ENCODE peak calls at places on chromosomes 4 and X, in four cellular contexts. L, M, H and W are unnamed samples.

GRCh38 chr4:153084939-153085630 is 119.2 kb upstream of the TRIM2 start:
- DNase-seq in H (peak; percentile 67), M (peak; percentile 82), L (peak; percentile 63), W (no peak)

GRCh38 chr4:42985971-42986370 is 93.5 kb downstream of the GRXCR1 start:
- DNase-seq in H (no peak), L (no peak), M (no peak), W (no peak)

GRCh38 chrX:72029473-72030411 is 102.0 kb downstream of the RTL5 start:
- DNase-seq in M (no peak), L (no peak), H (peak; percentile 76), W (no peak)

GRCh38 chrX:153580700-153581386 is 18.1 kb downstream of the CCNQ start:
- DNase-seq in H (no peak), L (no peak), M (no peak), W (no peak)

GRCh38 chrX:136725446-136726104 is 55.2 kb downstream of the ARHGEF6 start:
- DNase-seq in M (no peak), L (peak; percentile 15), H (peak; percentile 54), W (no peak)

GRCh38 chrX:130636277-130636676 is 234.5 kb downstream of the RBMX2 start:
- DNase-seq in L (no peak), M (no peak), H (no peak), W (no peak)

GRCh38 chr4:140330311-140330900 is 43.0 kb upstream of the SCOC start:
- DNase-seq in M (no peak), L (no peak), H (no peak), W (no peak)

GRCh38 chrX:129553619-129554288 is 13.7 kb downstream of the OCRL start:
- DNase-seq in H (no peak), M (no peak), L (no peak), W (no peak)

GRCh38 chr4:149173241-149174013 is 642.2 kb downstream of the IQCM start:
- DNase-seq in M (no peak), L (no peak), H (peak; percentile 42), W (no peak)

DNA sequence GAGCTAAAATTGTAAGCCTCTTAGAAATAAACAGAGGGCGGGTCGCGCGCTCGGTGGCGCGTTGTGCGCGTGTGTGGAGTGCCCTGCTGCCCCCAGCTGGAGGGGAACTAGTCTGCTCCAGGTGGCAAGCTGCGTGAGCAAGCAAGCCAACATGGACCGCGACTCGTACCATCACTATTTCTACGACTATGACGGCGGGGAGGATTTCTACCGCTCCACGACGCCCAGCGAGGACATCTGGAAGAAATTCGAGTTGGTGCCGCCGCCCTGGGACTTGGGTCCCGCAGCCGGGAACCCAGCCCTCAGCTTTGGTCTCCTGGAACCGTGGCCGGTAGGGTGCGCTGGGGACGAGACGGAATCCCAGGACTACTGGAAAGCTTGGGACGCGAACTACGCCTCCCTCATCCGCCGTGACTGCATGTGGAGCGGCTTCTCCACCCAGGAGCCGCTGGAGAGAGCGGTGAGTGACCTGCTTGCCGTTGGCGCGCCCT is 66.1 kb downstream of the DNAAF6 start:
- DNase-seq in M (peak; percentile 69), H (no peak), L (no peak), W (no peak)
- TF ChIP-seq CTCF in M (no peak), H (peak; percentile 6), L (no peak), W (no peak)

GRCh38 chr4:6332042-6332668 is 62.5 kb downstream of the WFS1 start:
- DNase-seq in H (peak; percentile 12), M (peak; percentile 63), L (no peak), W (no peak)
- TF ChIP-seq CTCF in H (peak; percentile 87), M (peak; percentile 69), L (no peak), W (peak; percentile 77)

DNA sequence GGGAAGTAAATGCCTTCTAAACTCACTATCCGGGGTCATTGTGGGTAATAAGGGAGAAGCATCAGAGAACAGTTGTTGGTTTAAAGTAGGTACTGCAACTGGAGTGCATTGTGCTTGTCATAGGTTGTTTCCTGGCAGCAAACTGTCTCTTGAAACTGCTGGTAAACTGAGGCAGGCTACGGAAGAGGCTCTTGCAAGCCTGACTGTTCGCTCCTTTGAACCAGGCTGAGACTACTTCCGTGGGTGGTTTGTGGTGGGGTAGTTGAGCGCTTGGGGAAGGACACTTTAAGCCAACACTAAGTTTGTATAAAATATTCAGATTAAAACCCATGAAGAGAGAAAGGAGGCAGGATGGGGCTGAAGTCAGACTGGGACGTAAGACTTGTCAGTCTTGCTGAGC is 45.2 kb upstream of the WDR1 start:
- DNase-seq in H (no peak), M (no peak), L (no peak), W (no peak)
- TF ChIP-seq CTCF in H (no peak), M (no peak), L (no peak), W (no peak)

DNA sequence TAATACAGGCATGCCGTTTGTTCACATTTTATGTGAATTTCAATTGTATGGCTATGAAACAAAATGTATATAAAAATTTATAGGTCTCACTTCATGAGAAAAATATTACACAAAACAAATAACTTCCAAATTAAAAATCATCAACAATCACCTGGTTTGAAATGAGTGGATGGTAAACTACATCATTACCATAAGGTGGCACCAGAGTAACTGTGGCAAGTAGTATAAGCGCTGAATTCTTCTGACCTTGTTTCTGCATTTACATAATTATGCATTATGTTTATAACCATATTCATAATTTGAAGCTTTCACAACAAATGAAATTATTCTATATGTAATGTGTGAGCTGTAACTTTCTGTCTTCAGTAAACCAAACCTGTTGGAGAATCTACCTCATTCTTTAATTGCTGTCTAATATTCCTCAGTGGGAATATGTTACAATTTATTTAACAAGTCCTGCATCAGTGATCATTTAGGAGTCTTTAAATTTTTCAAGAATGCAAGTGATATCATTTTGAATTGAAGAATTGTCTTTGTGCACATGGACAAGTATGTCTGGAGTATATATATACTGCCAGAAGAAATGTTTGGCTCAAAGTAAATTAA is 55.2 kb downstream of the MMRN1 start:
- DNase-seq in H (no peak), M (no peak), L (no peak), W (no peak)
- TF ChIP-seq CTCF in H (no peak), M (peak; percentile 18), L (no peak), W (peak; percentile 52)

GRCh38 chrX:111822191-111822590 is 53.8 kb upstream of the TRPC5OS start:
- DNase-seq in L (no peak), H (no peak), M (no peak), W (no peak)

GRCh38 chrX:111823703-111824102 is 52.3 kb upstream of the TRPC5OS start:
- DNase-seq in L (no peak), H (no peak), M (no peak), W (no peak)

DNA sequence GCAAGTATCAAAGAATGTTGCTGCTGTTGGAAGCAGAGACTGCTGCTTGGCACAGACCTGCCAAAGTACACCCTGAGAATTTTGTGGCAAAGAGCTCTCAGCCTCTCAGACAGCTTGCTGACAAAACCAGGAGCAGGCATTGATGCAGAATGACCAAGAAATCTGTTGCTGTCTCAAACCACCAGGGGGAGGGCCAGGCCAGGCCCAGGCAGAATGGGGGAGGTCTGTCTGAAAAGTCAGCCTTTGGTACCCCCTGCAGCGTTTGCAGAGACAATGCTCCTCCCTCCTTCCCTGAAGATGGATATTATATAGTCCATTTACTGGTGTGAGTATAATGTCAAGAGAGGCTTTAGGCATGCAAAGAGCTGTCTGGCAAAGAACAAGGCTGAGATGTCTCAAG is 52.9 kb upstream of the TRPC5OS start:
- DNase-seq in M (peak; percentile 25), L (no peak), H (peak; percentile 2), W (no peak)
- TF ChIP-seq CTCF in M (peak; percentile 43), L (no peak), H (peak; percentile 13), W (peak; percentile 52)

DNA sequence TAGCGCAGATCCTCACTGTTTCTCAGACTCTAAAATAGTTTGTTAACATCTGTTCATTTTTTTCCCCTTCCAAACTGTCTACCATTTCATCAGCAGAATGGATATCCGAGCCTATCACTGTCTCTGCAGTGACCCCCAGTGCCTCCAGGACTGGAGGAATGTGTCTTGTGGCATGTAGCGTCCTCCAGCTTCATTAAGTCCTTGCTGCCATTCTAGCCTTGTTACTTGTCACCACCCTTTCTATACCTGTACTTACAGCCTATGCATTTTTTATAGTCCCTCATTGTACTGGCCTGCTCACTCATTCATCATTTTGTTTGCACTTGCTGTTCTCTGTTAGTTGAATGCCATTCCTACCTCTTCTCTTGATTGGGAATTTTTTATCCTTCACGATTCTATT is 179.1 kb downstream of the BMPR1B start:
- DNase-seq in L (no peak), M (no peak), H (no peak), W (no peak)
- TF ChIP-seq CTCF in L (no peak), M (no peak), H (no peak), W (no peak)